ENCODE peak calls at places on chromosomes 6 and 20, in eight cellular contexts. One of them, this sample, is unnamed.

GRCh38 chr6:81126150-81126549 is 626.3 kb downstream of the TENT5A start:
- DNase-seq in neural progenitor cell: no peak
- DNase-seq in H1: no peak
- DNase-seq in cardiac muscle cell: no peak
- DNase-seq in heart right ventricle: no peak
- DNase-seq in hepatocyte: no peak
- DNase-seq in body of pancreas: no peak
- DNase-seq in right lobe of liver: no peak
- DNase-seq in this sample: no peak

GRCh38 chr20:22160254-22160653 is 424.1 kb downstream of the FOXA2 start:
- DNase-seq in neural progenitor cell: no peak
- DNase-seq in H1: no peak
- DNase-seq in cardiac muscle cell: no peak
- DNase-seq in heart right ventricle: no peak
- DNase-seq in hepatocyte: no peak
- DNase-seq in body of pancreas: no peak
- DNase-seq in right lobe of liver: no peak
- DNase-seq in this sample: no peak

GRCh38 chr6:39296745-39297640 is 17.2 kb downstream of the KCNK17 start:
- DNase-seq in neural progenitor cell: no peak
- DNase-seq in H1: no peak
- DNase-seq in cardiac muscle cell: peak; percentile 31
- DNase-seq in heart right ventricle: no peak
- DNase-seq in hepatocyte: no peak
- DNase-seq in body of pancreas: no peak
- DNase-seq in right lobe of liver: no peak
- DNase-seq in this sample: no peak

GRCh38 chr6:5671604-5672559 is 334.8 kb downstream of the NRN1 start:
- DNase-seq in neural progenitor cell: no peak
- DNase-seq in H1: no peak
- DNase-seq in cardiac muscle cell: no peak
- DNase-seq in heart right ventricle: no peak
- DNase-seq in hepatocyte: peak; percentile 13
- DNase-seq in body of pancreas: no peak
- DNase-seq in right lobe of liver: no peak
- DNase-seq in this sample: no peak

GRCh38 chr6:31781244-31782125 is 4.4 kb upstream of the VWA7 start:
- DNase-seq in neural progenitor cell: no peak
- DNase-seq in H1: no peak
- DNase-seq in cardiac muscle cell: no peak
- DNase-seq in heart right ventricle: no peak
- DNase-seq in hepatocyte: no peak
- DNase-seq in body of pancreas: no peak
- DNase-seq in right lobe of liver: no peak
- DNase-seq in this sample: no peak

GRCh38 chr6:1291381-1291780 is 20.5 kb upstream of the FOXQ1 start:
- DNase-seq in neural progenitor cell: no peak
- DNase-seq in H1: no peak
- DNase-seq in cardiac muscle cell: no peak
- DNase-seq in heart right ventricle: no peak
- DNase-seq in hepatocyte: no peak
- DNase-seq in body of pancreas: no peak
- DNase-seq in right lobe of liver: no peak
- DNase-seq in this sample: no peak

GRCh38 chr20:50711113-50711825 is 19.9 kb upstream of the RIPOR3 start:
- DNase-seq in neural progenitor cell: no peak
- DNase-seq in H1: no peak
- DNase-seq in cardiac muscle cell: no peak
- DNase-seq in heart right ventricle: no peak
- DNase-seq in hepatocyte: no peak
- DNase-seq in body of pancreas: no peak
- DNase-seq in right lobe of liver: no peak
- DNase-seq in this sample: no peak

GRCh38 chr6:130211697-130212096 is 11.1 kb downstream of the SAMD3 start:
- DNase-seq in neural progenitor cell: no peak
- DNase-seq in H1: no peak
- DNase-seq in cardiac muscle cell: no peak
- DNase-seq in heart right ventricle: no peak
- DNase-seq in hepatocyte: no peak
- DNase-seq in body of pancreas: no peak
- DNase-seq in right lobe of liver: no peak
- DNase-seq in this sample: no peak

GRCh38 chr20:11229772-11230171 is 556.0 kb upstream of the JAG1 start:
- DNase-seq in neural progenitor cell: peak; percentile 37
- DNase-seq in H1: no peak
- DNase-seq in cardiac muscle cell: peak; percentile 46
- DNase-seq in heart right ventricle: peak; percentile 54
- DNase-seq in hepatocyte: peak; percentile 31
- DNase-seq in body of pancreas: peak; percentile 55
- DNase-seq in right lobe of liver: no peak
- DNase-seq in this sample: peak; percentile 66

GRCh38 chr6:797479-798077 is 104.6 kb upstream of the EXOC2 start:
- DNase-seq in neural progenitor cell: peak; percentile 70
- DNase-seq in H1: no peak
- DNase-seq in cardiac muscle cell: peak; percentile 72
- DNase-seq in heart right ventricle: peak; percentile 55
- DNase-seq in hepatocyte: peak; percentile 77
- DNase-seq in body of pancreas: peak; percentile 58
- DNase-seq in right lobe of liver: no peak
- DNase-seq in this sample: no peak

GRCh38 chr6:24902782-24903181 is 33.0 kb downstream of the RIPOR2 start:
- DNase-seq in neural progenitor cell: no peak
- DNase-seq in H1: no peak
- DNase-seq in cardiac muscle cell: no peak
- DNase-seq in heart right ventricle: no peak
- DNase-seq in hepatocyte: no peak
- DNase-seq in body of pancreas: no peak
- DNase-seq in right lobe of liver: no peak
- DNase-seq in this sample: peak; percentile 38

GRCh38 chr6:47047479-47048411 is 5.6 kb upstream of the ADGRF1 start:
- DNase-seq in neural progenitor cell: peak; percentile 78
- DNase-seq in H1: peak; percentile 59
- DNase-seq in cardiac muscle cell: peak; percentile 74
- DNase-seq in heart right ventricle: peak; percentile 56
- DNase-seq in hepatocyte: peak; percentile 88
- DNase-seq in body of pancreas: peak; percentile 61
- DNase-seq in right lobe of liver: no peak
- DNase-seq in this sample: peak; percentile 80

GRCh38 chr6:159044899-159045727 is at the start of gene TAGAP:
- DNase-seq in neural progenitor cell: no peak
- DNase-seq in H1: no peak
- DNase-seq in cardiac muscle cell: no peak
- DNase-seq in heart right ventricle: peak; percentile 55
- DNase-seq in hepatocyte: peak; percentile 59
- DNase-seq in body of pancreas: peak; percentile 38
- DNase-seq in right lobe of liver: peak; percentile 69
- DNase-seq in this sample: no peak

GRCh38 chr6:68635706-68636513 is 828 bp downstream of the ADGRB3 start:
- DNase-seq in neural progenitor cell: peak; percentile 57
- DNase-seq in H1: no peak
- DNase-seq in cardiac muscle cell: peak; percentile 45
- DNase-seq in heart right ventricle: no peak
- DNase-seq in hepatocyte: peak; percentile 37
- DNase-seq in body of pancreas: no peak
- DNase-seq in right lobe of liver: no peak
- DNase-seq in this sample: peak; percentile 4

GRCh38 chr6:124434416-124434815 is 527.8 kb upstream of the RNF217 start:
- DNase-seq in neural progenitor cell: no peak
- DNase-seq in H1: no peak
- DNase-seq in cardiac muscle cell: no peak
- DNase-seq in heart right ventricle: no peak
- DNase-seq in hepatocyte: no peak
- DNase-seq in body of pancreas: no peak
- DNase-seq in right lobe of liver: no peak
- DNase-seq in this sample: no peak

DNA sequence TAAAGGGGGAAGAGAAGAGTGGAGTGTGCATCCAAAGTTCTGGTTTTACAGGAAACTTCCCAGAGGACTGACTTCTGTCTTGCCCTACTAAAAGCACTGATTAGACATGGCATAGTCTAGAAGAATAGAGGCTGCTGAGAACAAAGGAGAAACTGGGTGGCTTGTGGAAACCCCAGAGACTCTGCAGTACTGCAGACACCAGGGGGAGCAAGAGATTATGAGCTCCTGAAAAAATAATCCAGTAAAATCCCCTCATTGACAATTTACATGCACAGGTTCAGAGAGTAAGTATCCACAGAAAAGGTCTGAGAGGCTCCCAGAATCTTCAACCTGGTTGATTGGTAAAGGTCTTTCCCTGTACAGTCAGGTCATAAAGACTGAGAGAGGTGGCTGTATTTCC is 48.7 kb upstream of the CLVS2 start:
- DNase-seq in neural progenitor cell: peak; percentile 73
- DNase-seq in H1: no peak
- DNase-seq in cardiac muscle cell: peak; percentile 58
- DNase-seq in heart right ventricle: no peak
- DNase-seq in hepatocyte: peak; percentile 34
- DNase-seq in body of pancreas: no peak
- DNase-seq in right lobe of liver: no peak
- DNase-seq in this sample: peak; percentile 11
- TF ChIP-seq CTCF in neural progenitor cell: peak; percentile 67
- TF ChIP-seq CTCF in H1: peak; percentile 63
- TF ChIP-seq CTCF in cardiac muscle cell: peak; percentile 4
- TF ChIP-seq CTCF in heart right ventricle: no peak
- TF ChIP-seq CTCF in hepatocyte: peak; percentile 54
- TF ChIP-seq CTCF in body of pancreas: no peak
- TF ChIP-seq CTCF in right lobe of liver: peak; percentile 66
- TF ChIP-seq CTCF in this sample: peak; percentile 53

GRCh38 chr6:134835998-134836397 is 113.9 kb downstream of the ALDH8A1 start:
- DNase-seq in neural progenitor cell: no peak
- DNase-seq in H1: no peak
- DNase-seq in cardiac muscle cell: no peak
- DNase-seq in heart right ventricle: no peak
- DNase-seq in hepatocyte: no peak
- DNase-seq in body of pancreas: no peak
- DNase-seq in right lobe of liver: no peak
- DNase-seq in this sample: no peak
- H3K27ac ChIP-seq in neural progenitor cell: no peak overlapping the region
- H3K27ac ChIP-seq in H1: no peak overlapping the region
- H3K27ac ChIP-seq in cardiac muscle cell: no peak overlapping the region
- H3K27ac ChIP-seq in heart right ventricle: no peak overlapping the region
- H3K27ac ChIP-seq in hepatocyte: no peak overlapping the region
- H3K27ac ChIP-seq in body of pancreas: peak overlapping the region; percentile 30
- H3K27ac ChIP-seq in right lobe of liver: peak overlapping the region; percentile 17
- H3K27ac ChIP-seq in this sample: no peak overlapping the region

GRCh38 chr6:35151472-35151871 is 10.3 kb upstream of the TCP11 start:
- DNase-seq in neural progenitor cell: no peak
- DNase-seq in H1: no peak
- DNase-seq in cardiac muscle cell: no peak
- DNase-seq in heart right ventricle: no peak
- DNase-seq in hepatocyte: no peak
- DNase-seq in body of pancreas: no peak
- DNase-seq in right lobe of liver: no peak
- DNase-seq in this sample: no peak
- H3K4me1 ChIP-seq in neural progenitor cell: peaks cover 25% of the 10 kb centered on the region
- H3K4me1 ChIP-seq in H1: peaks cover 10% of the 10 kb centered on the region
- H3K4me1 ChIP-seq in cardiac muscle cell: peaks cover 28% of the 10 kb centered on the region
- H3K4me1 ChIP-seq in heart right ventricle: no peaks in the 10 kb centered on the region
- H3K4me1 ChIP-seq in hepatocyte: peaks cover 15% of the 10 kb centered on the region
- H3K4me1 ChIP-seq in body of pancreas: no peaks in the 10 kb centered on the region
- H3K4me1 ChIP-seq in right lobe of liver: no peaks in the 10 kb centered on the region
- H3K4me1 ChIP-seq in this sample: peaks cover 21% of the 10 kb centered on the region

GRCh38 chr6:52361945-52362442 is at the start of gene PAQR8:
- DNase-seq in neural progenitor cell: peak; percentile 81
- DNase-seq in H1: no peak
- DNase-seq in cardiac muscle cell: peak; percentile 81
- DNase-seq in heart right ventricle: peak; percentile 71
- DNase-seq in hepatocyte: peak; percentile 89
- DNase-seq in body of pancreas: peak; percentile 58
- DNase-seq in right lobe of liver: peak; percentile 84
- DNase-seq in this sample: no peak

GRCh38 chr6:52363222-52363867 is 1.4 kb downstream of the PAQR8 start:
- DNase-seq in neural progenitor cell: no peak
- DNase-seq in H1: no peak
- DNase-seq in cardiac muscle cell: peak; percentile 53
- DNase-seq in heart right ventricle: no peak
- DNase-seq in hepatocyte: peak; percentile 22
- DNase-seq in body of pancreas: no peak
- DNase-seq in right lobe of liver: peak; percentile 32
- DNase-seq in this sample: peak; percentile 14

GRCh38 chr6:52360601-52361346 is 1.2 kb upstream of the PAQR8 start:
- DNase-seq in neural progenitor cell: no peak
- DNase-seq in H1: no peak
- DNase-seq in cardiac muscle cell: peak; percentile 14
- DNase-seq in heart right ventricle: no peak
- DNase-seq in hepatocyte: peak; percentile 56
- DNase-seq in body of pancreas: no peak
- DNase-seq in right lobe of liver: no peak
- DNase-seq in this sample: no peak

GRCh38 chr6:52361347-52361944 is 505 bp upstream of the PAQR8 start:
- DNase-seq in neural progenitor cell: no peak
- DNase-seq in H1: no peak
- DNase-seq in cardiac muscle cell: no peak
- DNase-seq in heart right ventricle: peak; percentile 36
- DNase-seq in hepatocyte: peak; percentile 32
- DNase-seq in body of pancreas: no peak
- DNase-seq in right lobe of liver: peak; percentile 22
- DNase-seq in this sample: no peak

DNA sequence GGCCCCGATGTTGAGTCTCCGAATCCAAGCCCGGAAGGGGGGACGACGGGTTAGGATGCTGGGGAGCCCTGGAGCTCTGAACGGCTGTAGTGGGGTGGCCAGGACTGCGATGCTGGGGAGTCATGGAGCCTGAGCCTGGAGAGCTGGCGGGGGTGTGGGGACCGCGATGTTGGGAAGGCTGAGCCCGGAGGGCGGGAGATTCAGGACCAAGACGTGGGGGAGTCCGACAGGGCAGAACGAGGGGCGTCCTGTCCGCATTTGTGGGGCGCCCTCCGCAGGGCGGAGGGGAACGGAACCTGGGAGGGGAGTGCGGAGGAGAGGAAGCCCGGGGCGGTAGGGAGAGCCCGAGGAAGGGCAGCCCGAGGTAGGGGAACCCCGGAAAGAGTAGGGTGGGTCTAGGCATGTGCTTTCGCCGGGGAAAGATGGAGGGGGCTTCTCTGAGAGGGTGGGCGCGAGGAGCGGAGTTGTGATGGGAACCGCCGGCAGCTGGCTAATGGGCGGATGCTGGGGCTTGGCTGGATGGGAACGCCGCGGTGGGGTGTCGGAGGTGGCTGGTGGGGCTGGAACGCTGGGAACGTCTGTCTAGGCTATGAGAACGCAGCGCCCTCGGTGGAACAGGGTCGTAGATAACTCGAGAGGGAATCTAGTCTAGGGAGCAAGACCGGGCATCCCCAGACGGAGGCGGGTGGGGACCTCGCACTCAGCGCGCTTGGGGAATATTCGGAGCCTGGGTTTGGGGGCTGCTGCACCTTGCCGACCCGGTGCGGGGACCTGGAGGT is 681 bp downstream of the PAQR8 start:
- DNase-seq in neural progenitor cell: peak; percentile 61
- DNase-seq in H1: no peak
- DNase-seq in cardiac muscle cell: peak; percentile 42
- DNase-seq in heart right ventricle: peak; percentile 25
- DNase-seq in hepatocyte: peak; percentile 44
- DNase-seq in body of pancreas: peak; percentile 24
- DNase-seq in right lobe of liver: peak; percentile 48
- DNase-seq in this sample: peak; percentile 7
- TF ChIP-seq CTCF in neural progenitor cell: peak; percentile 10
- TF ChIP-seq CTCF in H1: no peak
- TF ChIP-seq CTCF in cardiac muscle cell: no peak
- TF ChIP-seq CTCF in heart right ventricle: no peak
- TF ChIP-seq CTCF in hepatocyte: peak; percentile 6
- TF ChIP-seq CTCF in body of pancreas: no peak
- TF ChIP-seq CTCF in right lobe of liver: no peak
- TF ChIP-seq CTCF in this sample: peak; percentile 30

GRCh38 chr20:44862286-44862685 is 23.2 kb upstream of the YWHAB start:
- DNase-seq in neural progenitor cell: no peak
- DNase-seq in H1: no peak
- DNase-seq in cardiac muscle cell: no peak
- DNase-seq in heart right ventricle: no peak
- DNase-seq in hepatocyte: no peak
- DNase-seq in body of pancreas: no peak
- DNase-seq in right lobe of liver: no peak
- DNase-seq in this sample: no peak
- H3K27ac ChIP-seq in neural progenitor cell: no peak overlapping the region
- H3K27ac ChIP-seq in H1: no peak overlapping the region
- H3K27ac ChIP-seq in cardiac muscle cell: no peak overlapping the region
- H3K27ac ChIP-seq in heart right ventricle: no peak overlapping the region
- H3K27ac ChIP-seq in hepatocyte: peak overlapping the region; percentile 61
- H3K27ac ChIP-seq in body of pancreas: peak overlapping the region; percentile 59
- H3K27ac ChIP-seq in right lobe of liver: no peak overlapping the region
- H3K27ac ChIP-seq in this sample: no peak overlapping the region

This sample was measured in foreskin keratinocyte.